ENCODE peak calls at places on chromosomes 16 and 17, in ten cellular contexts. F is iPS DF 6.9; K is cardiac muscle cell; T is GM23338; R is neural progenitor cell; A is effector memory CD4-positive, alpha-beta T cell; G is hepatocyte; M is body of pancreas; L is prostate gland; W is IMR-90. J is an unnamed sample. For H3K4me1, the result is how much of the 10 kb centered on the place peaks cover.

GRCh38 chr16:30377050-30377811 is 2.6 kb downstream of the MYL11 start:
- DNase-seq in F (no peak), K (no peak), T (peak), R (peak), A (no peak), G (no peak), M (no peak), L (no peak), W (no peak), J (no peak)

GRCh38 chr16:68197250-68197649 is 38.7 kb downstream of the ESRP2 start:
- DNase-seq in F (no peak), K (no peak), T (no peak), R (no peak), A (no peak), G (no peak), M (no peak), L (no peak), W (peak), J (no peak)

GRCh38 chr17:27633312-27634025 is 2.5 kb downstream of the LGALS9 start:
- DNase-seq in F (no peak), K (no peak), T (no peak), R (no peak), A (no peak), G (no peak), M (peak), L (no peak), W (peak), J (no peak)

GRCh38 chr17:42670199-42670924 is 6.4 kb downstream of the PLEKHH3 start:
- DNase-seq in F (no peak), K (no peak), T (peak), R (peak), A (peak), G (no peak), M (no peak), L (no peak), W (no peak), J (no peak)

GRCh38 chr16:50038756-50039529 is 13.9 kb downstream of the CNEP1R1 start:
- DNase-seq in F (no peak), K (no peak), T (peak), R (no peak), A (no peak), G (peak), M (peak), L (no peak), W (no peak), J (no peak)

GRCh38 chr17:21358185-21358584 is 18.0 kb upstream of the KCNJ12 start:
- DNase-seq in F (no peak), K (no peak), T (no peak), R (no peak), A (no peak), G (no peak), M (no peak), L (no peak), W (no peak), J (no peak)

GRCh38 chr17:73757324-73757942 is 113.2 kb upstream of the SDK2 start:
- DNase-seq in F (no peak), K (no peak), T (no peak), R (no peak), A (no peak), G (no peak), M (no peak), L (no peak), W (no peak), J (no peak)

GRCh38 chr16:46662123-46662522 is 26.9 kb downstream of the VPS35 start:
- DNase-seq in F (no peak), K (no peak), T (no peak), R (no peak), A (no peak), G (no peak), M (no peak), L (no peak), W (no peak), J (no peak)

GRCh38 chr17:39174907-39175694 is 9.1 kb upstream of the ARL5C start:
- DNase-seq in F (no peak), K (peak), T (peak), R (peak), A (peak), G (peak), M (peak), L (peak), W (peak), J (peak)

GRCh38 chr17:51540151-51540550 is 279.8 kb downstream of the UTP18 start:
- DNase-seq in F (no peak), K (no peak), T (peak), R (no peak), A (no peak), G (no peak), M (no peak), L (no peak), W (no peak), J (no peak)

GRCh38 chr17:49387374-49388289 is 25.6 kb upstream of the ZNF652 start:
- DNase-seq in F (no peak), K (no peak), T (no peak), R (no peak), A (peak), G (no peak), M (no peak), L (no peak), W (no peak), J (no peak)

GRCh38 chr17:57302690-57303089 is 46.4 kb downstream of the MSI2 start:
- DNase-seq in F (no peak), K (no peak), T (no peak), R (no peak), A (no peak), G (no peak), M (no peak), L (no peak), W (no peak), J (no peak)

GRCh38 chr17:1104222-1104621 is 75.6 kb downstream of the ABR start:
- DNase-seq in F (no peak), K (peak), T (no peak), R (no peak), A (no peak), G (no peak), M (no peak), L (no peak), W (no peak), J (peak)

GRCh38 chr16:726438-727290 is at the start of the genes CCDC78 and HAGHL:
- DNase-seq in F (no peak), K (peak), T (peak), R (peak), A (peak), G (peak), M (peak), L (peak), W (peak), J (peak)

GRCh38 chr17:71975998-71976649 is 144.7 kb upstream of the SOX9 start:
- DNase-seq in F (no peak), K (no peak), T (peak), R (peak), A (no peak), G (peak), M (peak), L (peak), W (peak), J (peak)

GRCh38 chr17:31391496-31391949 is at the start of gene RAB11FIP4:
- DNase-seq in F (no peak), K (peak), T (peak), R (peak), A (no peak), G (peak), M (no peak), L (no peak), W (no peak), J (no peak)

GRCh38 chr17:59462385-59462784 is 103.0 kb upstream of the DHX40 start:
- DNase-seq in F (no peak), K (no peak), T (no peak), R (no peak), A (no peak), G (no peak), M (no peak), L (no peak), W (no peak), J (no peak)

GRCh38 chr16:84617068-84617630 is 729 bp downstream of the COTL1 start:
- DNase-seq in F (no peak), K (no peak), T (no peak), R (peak), A (no peak), G (peak), M (no peak), L (no peak), W (no peak), J (peak)

GRCh38 chr17:79949646-79950292 is 85.9 kb downstream of the TBC1D16 start:
- DNase-seq in F (peak), K (no peak), T (peak), R (peak), A (no peak), G (peak), M (no peak), L (no peak), W (no peak), J (no peak)

GRCh38 chr16:1012722-1013592 is 31.4 kb downstream of the SOX8 start:
- DNase-seq in F (no peak), K (no peak), T (no peak), R (no peak), A (no peak), G (no peak), M (no peak), L (no peak), W (no peak), J (no peak)

GRCh38 chr16:31441956-31442355 is 633 bp downstream of the ZNF843 start:
- DNase-seq in F (no peak), K (no peak), T (no peak), R (no peak), A (no peak), G (no peak), M (no peak), L (no peak), W (no peak), J (no peak)

GRCh38 chr17:62705781-62706597 is 78.5 kb downstream of the MRC2 start:
- DNase-seq in F (peak), K (peak), T (peak), R (peak), A (no peak), G (no peak), M (no peak), L (no peak), W (peak), J (no peak)

GRCh38 chr16:13269905-13270528 is 368.6 kb downstream of the SHISA9 start:
- DNase-seq in F (no peak), K (no peak), T (no peak), R (no peak), A (no peak), G (peak), M (no peak), L (no peak), W (no peak), J (no peak)

GRCh38 chr17:64651889-64652288 is 10.2 kb downstream of the SMURF2 start:
- DNase-seq in F (no peak), K (no peak), T (no peak), R (no peak), A (no peak), G (no peak), M (no peak), L (no peak), W (no peak), J (no peak)

GRCh38 chr16:20814761-20815160 is 8.4 kb downstream of the REXO5 start:
- DNase-seq in F (no peak), K (no peak), T (no peak), R (no peak), A (no peak), G (no peak), M (no peak), L (no peak), W (peak), J (no peak)

GRCh38 chr17:28811594-28812135 is 30.9 kb downstream of the FAM222B start:
- DNase-seq in F (no peak), K (no peak), T (peak), R (peak), A (no peak), G (peak), M (peak), L (peak), W (peak), J (no peak)

GRCh38 chr16:28925386-28926228 is 569 bp upstream of the RABEP2 start:
- DNase-seq in F (no peak), K (peak), T (peak), R (peak), A (peak), G (peak), M (peak), L (peak), W (peak), J (peak)

GRCh38 chr16:89828199-89828869 is at the start of gene SPIRE2:
- DNase-seq in F (no peak), K (peak), T (peak), R (peak), A (peak), G (peak), M (peak), L (peak), W (peak), J (peak)
- H3K4me3 ChIP-seq in F (peak), K (peak), T (peak), R (peak), A (no peak), G (peak), M (peak), L (peak), W (peak), J (peak)

GRCh38 chr17:37844158-37844976 is 79.8 kb upstream of the TBC1D3K start:
- DNase-seq in F (no peak), K (peak), T (peak), R (peak), A (no peak), G (peak), M (peak), L (peak), W (peak), J (peak)
- H3K4me1 ChIP-seq in F (under half), K (under half), T (under half), R (under half), A (under half), G (under half), M (under half), L (under half), W (under half), J (under half)

DNA sequence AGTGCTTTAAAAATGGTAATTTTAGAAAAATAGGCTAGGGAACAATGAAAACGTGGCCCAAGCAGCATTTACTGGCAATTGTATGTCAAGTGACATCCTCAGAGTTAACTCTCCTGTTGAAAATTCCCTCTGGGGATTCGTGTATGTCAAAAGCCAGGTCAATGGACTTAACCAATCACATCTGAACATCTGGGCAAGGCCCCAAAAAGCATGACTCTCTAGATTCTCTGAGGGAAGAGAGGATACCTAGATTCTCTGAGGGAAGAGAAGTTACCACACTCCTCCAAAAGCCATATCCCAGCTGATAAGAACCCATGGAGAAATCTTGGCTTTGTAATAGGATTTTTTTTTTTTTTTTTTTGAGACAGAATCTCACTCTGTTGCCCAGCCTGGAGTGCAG is 23.5 kb downstream of the NFE2L1 start:
- DNase-seq in F (no peak), K (no peak), T (no peak), R (no peak), A (no peak), G (no peak), M (no peak), L (no peak), W (peak), J (no peak)
- H3K4me3 ChIP-seq in F (no peak), K (no peak), T (no peak), R (no peak), A (no peak), G (no peak), M (no peak), L (no peak), W (no peak), J (no peak)

DNA sequence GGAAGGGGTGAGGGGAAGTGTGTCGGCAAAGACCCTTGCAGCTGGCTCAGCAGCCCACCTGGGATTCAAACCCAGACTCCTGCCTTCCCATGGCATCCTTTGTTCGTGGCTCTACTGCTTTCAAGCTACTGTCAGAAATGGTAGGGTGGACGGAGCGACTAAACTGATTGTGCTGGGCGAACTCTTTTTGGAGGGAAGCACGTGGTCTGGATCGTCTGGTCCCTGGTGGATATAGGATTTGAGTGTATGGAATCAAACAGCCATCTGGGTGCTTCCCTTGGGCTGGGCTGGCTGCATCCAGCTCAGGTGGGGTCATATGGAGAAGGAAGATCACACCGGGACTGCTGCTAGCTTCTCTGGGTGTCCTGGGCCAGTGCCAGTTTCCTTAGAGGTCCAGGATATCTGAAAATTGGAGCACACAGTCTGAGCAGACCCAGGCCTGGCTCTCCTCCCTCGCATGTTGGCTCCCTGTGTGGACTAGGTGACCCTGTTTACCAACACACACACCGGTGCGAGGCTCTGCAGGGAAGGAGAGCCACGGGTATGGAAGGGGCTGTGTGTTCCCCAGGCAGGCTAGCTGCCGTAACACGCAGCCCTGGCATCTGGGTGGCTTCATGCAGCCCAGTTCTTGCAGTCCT is 8.6 kb downstream of the CMIP start:
- DNase-seq in F (no peak), K (no peak), T (no peak), R (no peak), A (no peak), G (no peak), M (no peak), L (no peak), W (no peak), J (no peak)
- H3K4me1 ChIP-seq in F (under half), K (under half), T (under half), R (under half), A (under half), G (under half), M (half or more), L (under half), W (under half), J (under half)

GRCh38 chr17:30278032-30278431 is 13.7 kb downstream of the BLMH start:
- DNase-seq in F (no peak), K (peak), T (peak), R (peak), A (no peak), G (peak), M (peak), L (no peak), W (peak), J (no peak)
- H3K4me3 ChIP-seq in F (no peak), K (no peak), T (no peak), R (no peak), A (no peak), G (no peak), M (no peak), L (no peak), W (no peak), J (no peak)

GRCh38 chr16:10941127-10941933 is 938 bp downstream of the DEXI start:
- DNase-seq in F (no peak), K (no peak), T (peak), R (peak), A (no peak), G (no peak), M (no peak), L (no peak), W (no peak), J (no peak)
- H3K4me1 ChIP-seq in F (under half), K (under half), T (under half), R (under half), A (half or more), G (under half), M (half or more), L (under half), W (under half), J (half or more)

GRCh38 chr17:74922694-74923537 is at the start of gene USH1G:
- DNase-seq in F (no peak), K (peak), T (peak), R (peak), A (no peak), G (peak), M (no peak), L (no peak), W (no peak), J (no peak)
- H3K4me3 ChIP-seq in F (peak), K (peak), T (peak), R (peak), A (peak), G (peak), M (no peak), L (peak), W (no peak), J (peak)

J was measured in heart right ventricle.